ENCODE peak calls at places on chromosomes 1 and 21, in five cellular contexts. P, V, T, N and H are unnamed samples.

GRCh38 chr1:43509740-43510375 is 20.8 kb upstream of the PTPRF start:
- DNase-seq in P (no peak), V (no peak), T (no peak), N (no peak), H (no peak)

GRCh38 chr1:183209533-183210158 is 23.6 kb downstream of the LAMC2 start:
- DNase-seq in P (no peak), V (no peak), T (peak; percentile 69), N (no peak), H (no peak)

GRCh38 chr1:200359610-200360163 is 50.1 kb downstream of the ZNF281 start:
- DNase-seq in P (no peak), V (no peak), T (no peak), N (no peak), H (no peak)

GRCh38 chr1:211741799-211742198 is 66.4 kb upstream of the NEK2 start:
- DNase-seq in P (no peak), V (no peak), T (no peak), N (no peak), H (no peak)

GRCh38 chr1:15081088-15081487 is 72.5 kb upstream of the TMEM51 start:
- DNase-seq in P (no peak), V (no peak), T (no peak), N (no peak), H (no peak)

GRCh38 chr1:115277276-115277675 is 60.8 kb downstream of the NGF start:
- DNase-seq in P (no peak), V (no peak), T (no peak), N (no peak), H (no peak)

GRCh38 chr1:225652726-225653462 is at the start of gene ENAH:
- DNase-seq in P (peak; percentile 93), V (peak; percentile 67), T (peak; percentile 65), N (peak; percentile 66), H (peak; percentile 90)

GRCh38 chr1:156511656-156512055 is 11.1 kb upstream of the MEF2D start:
- DNase-seq in P (no peak), V (no peak), T (peak; percentile 38), N (no peak), H (no peak)

GRCh38 chr21:30625449-30625848 is 5.0 kb downstream of the KRTAP20-4 start:
- DNase-seq in P (no peak), V (no peak), T (no peak), N (no peak), H (no peak)

GRCh38 chr21:35428927-35429326 is 379.8 kb upstream of the RUNX1 start:
- DNase-seq in P (no peak), V (no peak), T (no peak), N (peak; percentile 12), H (no peak)

GRCh38 chr1:160951443-160952128 is 3.0 kb downstream of the ITLN2 start:
- DNase-seq in P (no peak), V (peak; percentile 70), T (peak; percentile 71), N (peak; percentile 47), H (peak; percentile 52)

GRCh38 chr1:89710498-89711139 is 77.7 kb downstream of the LRRC8C start:
- DNase-seq in P (no peak), V (no peak), T (no peak), N (no peak), H (no peak)

DNA sequence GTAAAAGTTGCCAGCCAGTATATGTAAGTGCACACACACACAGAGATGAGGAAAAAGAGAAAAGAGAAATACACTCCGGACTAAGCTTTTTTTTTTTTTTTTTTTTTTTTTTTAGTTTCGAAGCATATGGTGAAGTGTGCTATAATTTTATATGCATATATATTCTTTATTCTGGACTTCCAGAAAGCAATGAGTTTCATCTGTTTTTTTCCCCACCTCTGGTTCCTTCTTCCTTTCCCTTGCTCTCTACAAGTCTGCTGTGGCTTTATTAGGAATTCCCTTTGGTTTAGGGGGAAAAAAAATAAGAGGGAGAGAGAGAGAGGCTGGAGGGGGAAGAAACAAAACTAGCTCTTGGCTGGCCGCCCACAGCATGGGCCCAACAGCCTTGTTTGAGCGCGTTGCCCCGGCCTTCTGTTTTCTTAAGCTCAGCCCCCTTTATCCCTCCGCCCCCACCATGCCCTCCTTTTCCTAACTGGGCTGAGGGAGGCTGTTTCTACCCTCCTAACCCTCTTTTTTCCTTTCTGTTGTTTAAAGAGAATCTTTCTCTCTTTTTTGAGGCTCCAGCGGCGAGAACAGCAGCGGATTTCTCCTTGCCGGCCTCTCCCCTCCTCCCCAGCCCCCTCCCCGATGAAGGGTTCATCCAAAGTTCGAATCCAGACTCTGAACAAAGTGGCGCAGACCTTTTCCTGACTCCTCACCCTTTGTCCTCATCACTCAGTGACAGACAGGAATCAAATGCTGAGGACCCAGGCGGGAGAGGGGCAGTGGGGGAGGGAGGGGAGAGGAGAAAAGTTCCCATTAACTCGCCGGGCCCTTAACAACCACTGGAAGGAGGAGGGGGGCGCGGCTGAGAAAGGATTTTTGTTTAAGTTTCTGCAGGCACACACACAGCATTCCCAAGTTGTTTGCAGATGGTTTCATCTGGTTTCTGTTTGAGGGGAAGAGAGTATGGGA is 29.7 kb downstream of the PBX1 start:
- DNase-seq in P (peak; percentile 93), V (no peak), T (no peak), N (peak; percentile 39), H (peak; percentile 93)
- H3K4me3 ChIP-seq in P (peak overlapping the region; percentile 42), V (no peak overlapping the region), T (peak overlapping the region; percentile 20), N (peak overlapping the region; percentile 30), H (peak overlapping the region; percentile 36)

GRCh38 chr1:234601217-234602017 is 8.6 kb downstream of the IRF2BP2 start:
- DNase-seq in P (no peak), V (peak; percentile 88), T (no peak), N (no peak), H (no peak)

GRCh38 chr1:234603221-234604204 is 6.5 kb downstream of the IRF2BP2 start:
- DNase-seq in P (no peak), V (peak; percentile 62), T (no peak), N (no peak), H (no peak)

GRCh38 chr1:234600418-234601216 is 9.4 kb downstream of the IRF2BP2 start:
- DNase-seq in P (no peak), V (peak; percentile 64), T (no peak), N (no peak), H (peak; percentile 56)

GRCh38 chr1:234604393-234604725 is 5.6 kb downstream of the IRF2BP2 start:
- DNase-seq in P (no peak), V (no peak), T (no peak), N (no peak), H (no peak)

GRCh38 chr1:234602334-234603220 is 7.4 kb downstream of the IRF2BP2 start:
- DNase-seq in P (peak; percentile 70), V (peak; percentile 90), T (peak; percentile 81), N (peak; percentile 54), H (no peak)
- TF ChIP-seq POLR2A in P (peak; percentile 52), V (peak; percentile 72), T (no peak), N (peak; percentile 41), H (peak; percentile 11)

GRCh38 chr1:151494741-151495281 is 16.4 kb upstream of the CGN start:
- DNase-seq in P (no peak), V (peak; percentile 39), T (no peak), N (no peak), H (no peak)
- TF ChIP-seq EP300 in P (no peak), V (peak; percentile 73), T (no peak), N (peak; percentile 15), H (no peak)

GRCh38 chr1:85578321-85579295 is 2.0 kb upstream of the CCN1 start:
- DNase-seq in P (no peak), V (no peak), T (no peak), N (no peak), H (no peak)
- H3K4me3 ChIP-seq in P (peak overlapping the region; percentile 67), V (no peak overlapping the region), T (peak overlapping the region; percentile 78), N (peak overlapping the region; percentile 72), H (peak overlapping the region; percentile 49)

GRCh38 chr1:52033190-52034049 is at the start of gene KTI12:
- DNase-seq in P (peak; percentile 94), V (peak; percentile 97), T (peak; percentile 78), N (peak; percentile 75), H (peak; percentile 88)
- TF ChIP-seq POLR2A in P (peak; percentile 56), V (peak; percentile 96), T (peak; percentile 71), N (no peak), H (peak; percentile 69)